ENCODE peak calls at places on chromosomes 13 and 19, in nine cellular contexts. J is cardiac muscle cell, P is breast epithelium, S is neural progenitor cell, T is dorsolateral prefrontal cortex, C is OCI-LY7, W is SK-N-SH, B is stomach, H is Peyer's patch. I is an unnamed sample.

GRCh38 chr13:74068471-74068870 is 65.7 kb downstream of the KLF12 start:
- DNase-seq in J (no peak), P (no peak), S (no peak), T (no peak), C (no peak), W (no peak), B (no peak), H (no peak), I (no peak)

GRCh38 chr13:73499685-73500084 is 440.9 kb downstream of the KLF5 start:
- DNase-seq in J (no peak), P (no peak), S (no peak), T (no peak), C (no peak), W (no peak), B (no peak), H (no peak), I (no peak)

GRCh38 chr13:89199138-89199537 is 1528.0 kb downstream of the SLITRK5 start:
- DNase-seq in J (no peak), P (no peak), S (no peak), T (no peak), C (no peak), W (no peak), B (no peak), H (no peak), I (no peak)

GRCh38 chr13:106721599-106721998 is 153.7 kb upstream of the ARGLU1 start:
- DNase-seq in J (no peak), P (no peak), S (no peak), T (no peak), C (no peak), W (no peak), B (no peak), H (no peak), I (no peak)

GRCh38 chr13:86906458-86906857 is 764.7 kb upstream of the SLITRK5 start:
- DNase-seq in J (no peak), P (no peak), S (no peak), T (no peak), C (no peak), W (no peak), B (no peak), H (no peak), I (no peak)

GRCh38 chr19:48102870-48103751 is 7.5 kb downstream of the PLA2G4C start:
- DNase-seq in J (peak; percentile 53), P (no peak), S (peak; percentile 69), T (no peak), C (peak; percentile 49), W (peak; percentile 70), B (no peak), H (no peak), I (no peak)

GRCh38 chr19:10603873-10604459 is 16.9 kb upstream of the AP1M2 start:
- DNase-seq in J (no peak), P (no peak), S (peak; percentile 9), T (no peak), C (peak; percentile 56), W (peak; percentile 5), B (peak; percentile 38), H (no peak), I (peak; percentile 36)

GRCh38 chr13:101258071-101258470 is 158.2 kb downstream of the NALCN start:
- DNase-seq in J (peak; percentile 11), P (no peak), S (peak; percentile 19), T (peak; percentile 40), C (no peak), W (no peak), B (no peak), H (no peak), I (no peak)

GRCh38 chr13:113161433-113161832 is 3.0 kb downstream of the PROZ start:
- DNase-seq in J (no peak), P (no peak), S (no peak), T (no peak), C (no peak), W (no peak), B (no peak), H (no peak), I (no peak)

GRCh38 chr13:105847532-105848295 is 687.7 kb downstream of the EFNB2 start:
- DNase-seq in J (peak; percentile 12), P (no peak), S (no peak), T (no peak), C (no peak), W (peak; percentile 41), B (no peak), H (no peak), I (no peak)

GRCh38 chr13:103081435-103081834 is 15.2 kb upstream of the SLC10A2 start:
- DNase-seq in J (no peak), P (no peak), S (no peak), T (no peak), C (no peak), W (no peak), B (no peak), H (no peak), I (no peak)

GRCh38 chr19:11581740-11582139 is 4.3 kb upstream of the ACP5 start:
- DNase-seq in J (peak; percentile 36), P (no peak), S (no peak), T (no peak), C (peak; percentile 92), W (no peak), B (no peak), H (no peak), I (no peak)

GRCh38 chr13:64154514-64154913 is 2738.9 kb upstream of the PCDH20 start:
- DNase-seq in J (peak; percentile 38), P (no peak), S (no peak), T (no peak), C (no peak), W (peak; percentile 4), B (no peak), H (no peak), I (no peak)

GRCh38 chr13:34223984-34224383 is 406.0 kb downstream of the RFC3 start:
- DNase-seq in J (no peak), P (no peak), S (no peak), T (no peak), C (no peak), W (no peak), B (no peak), H (no peak), I (no peak)

GRCh38 chr13:83414393-83414792 is 467.9 kb downstream of the SLITRK1 start:
- DNase-seq in J (no peak), P (no peak), S (no peak), T (no peak), C (no peak), W (no peak), B (no peak), H (no peak), I (no peak)

GRCh38 chr13:67228031-67228430 is 2.1 kb downstream of the PCDH9 start:
- DNase-seq in J (no peak), P (no peak), S (no peak), T (no peak), C (no peak), W (no peak), B (no peak), H (no peak), I (no peak)

GRCh38 chr19:5458420-5458819 is 3.2 kb downstream of the ZNRF4 start:
- DNase-seq in J (no peak), P (no peak), S (no peak), T (no peak), C (no peak), W (no peak), B (no peak), H (no peak), I (no peak)

GRCh38 chr13:44236370-44236769 is 137.3 kb upstream of the SERP2 start:
- DNase-seq in J (peak; percentile 32), P (no peak), S (no peak), T (no peak), C (no peak), W (no peak), B (no peak), H (no peak), I (peak; percentile 71)

GRCh38 chr13:51746802-51747201 is 57.2 kb downstream of the DHRS12 start:
- DNase-seq in J (no peak), P (no peak), S (no peak), T (no peak), C (no peak), W (no peak), B (no peak), H (no peak), I (no peak)

GRCh38 chr19:39145180-39145953 is 19.8 kb downstream of the PAK4 start:
- DNase-seq in J (no peak), P (peak; percentile 59), S (no peak), T (peak; percentile 66), C (no peak), W (no peak), B (no peak), H (no peak), I (no peak)
- TF ChIP-seq CTCF in J (no peak), P (no peak), S (no peak), T (peak; percentile 37), C (no peak), W (no peak), B (no peak), H (no peak), I (peak; percentile 14)

DNA sequence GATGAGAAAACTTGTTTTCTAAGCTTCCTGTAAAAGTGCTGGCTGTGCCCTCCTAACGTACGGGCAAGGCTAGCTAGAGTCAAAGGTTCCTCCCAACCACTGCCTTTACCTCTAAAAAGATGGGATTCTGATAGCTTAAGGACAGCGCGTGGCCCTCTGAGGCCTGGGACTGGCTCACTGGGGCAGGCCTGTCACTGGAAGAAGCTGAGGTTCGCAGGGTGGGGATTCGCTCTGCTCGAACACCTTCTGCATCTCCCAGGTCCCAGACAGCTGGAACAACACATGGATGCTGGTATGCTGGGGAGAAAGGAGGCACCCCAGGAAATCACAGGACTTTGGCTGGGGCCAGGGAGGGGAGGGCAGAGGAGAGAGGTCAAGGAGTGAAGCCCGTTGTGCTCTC is 53.1 kb downstream of the CRYL1 start:
- DNase-seq in J (no peak), P (no peak), S (no peak), T (no peak), C (no peak), W (no peak), B (no peak), H (no peak), I (no peak)
- H3K27ac ChIP-seq in J (no peak overlapping the region), P (no peak overlapping the region), S (no peak overlapping the region), T (peak overlapping the region; percentile 21), C (no peak overlapping the region), W (no peak overlapping the region), B (no peak overlapping the region), H (no peak overlapping the region), I (no peak overlapping the region)

DNA sequence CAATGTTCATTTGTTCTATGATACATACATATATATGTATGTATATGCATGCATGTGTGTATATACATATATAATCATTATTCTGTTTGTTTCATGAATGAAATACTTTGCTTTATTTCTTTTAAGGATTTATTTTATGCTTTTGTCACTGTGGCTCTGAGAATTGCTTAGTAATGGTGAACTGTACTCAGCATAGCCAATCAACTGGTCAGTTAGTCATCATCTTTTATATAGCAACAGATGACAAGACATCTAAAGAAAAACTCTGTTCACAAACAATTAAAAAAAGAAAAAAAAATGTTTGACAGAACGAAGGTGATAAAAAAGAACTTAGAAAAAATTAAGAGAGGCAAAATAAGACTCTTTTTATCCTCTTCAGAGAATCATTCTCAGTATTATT is 1440.3 kb downstream of the PCDH9 start:
- DNase-seq in J (peak; percentile 7), P (no peak), S (no peak), T (no peak), C (no peak), W (no peak), B (no peak), H (no peak), I (no peak)
- TF ChIP-seq CTCF in J (no peak), P (no peak), S (no peak), T (no peak), C (no peak), W (no peak), B (no peak), H (no peak), I (no peak)

DNA sequence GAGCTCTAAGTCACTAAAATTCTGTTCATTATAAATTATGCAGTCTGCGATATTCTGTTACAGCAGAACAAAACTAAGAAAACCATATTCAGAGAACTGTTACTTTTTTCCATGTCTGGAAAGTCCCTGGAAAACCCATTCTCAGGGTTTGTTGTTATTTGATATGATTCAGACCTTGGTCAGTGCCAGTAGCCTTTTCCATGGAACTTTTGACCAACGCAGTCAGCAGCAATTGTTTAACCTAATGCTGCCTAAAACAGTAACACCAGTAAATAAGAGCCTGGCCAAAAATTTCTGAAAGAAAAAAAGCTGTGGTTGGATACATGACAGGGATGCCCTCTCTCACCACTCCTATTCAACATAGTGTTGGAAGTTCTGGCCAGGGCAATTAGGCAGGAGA is 402.7 kb downstream of the TBC1D4 start:
- DNase-seq in J (peak; percentile 32), P (no peak), S (no peak), T (no peak), C (no peak), W (no peak), B (no peak), H (no peak), I (no peak)
- H3K27ac ChIP-seq in J (no peak overlapping the region), P (no peak overlapping the region), S (no peak overlapping the region), T (no peak overlapping the region), C (no peak overlapping the region), W (no peak overlapping the region), B (no peak overlapping the region), H (no peak overlapping the region), I (no peak overlapping the region)